ENCODE peak calls at places on chromosomes 12 and 14, in seven cellular contexts. L is endodermal cell, D is coronary artery, R is natural killer cell, N is HepG2, I is HFFc6, Z is choroid plexus epithelial cell. A is an unnamed sample.

GRCh38 chr12:21992823-21993222 is 51.6 kb upstream of the ABCC9 start:
- DNase-seq in D (no peak), I (no peak), Z (peak), R (no peak), N (no peak), L (no peak), A (no peak)

GRCh38 chr12:45727994-45728624 is 1.4 kb upstream of the ARID2 start:
- DNase-seq in I (peak), D (no peak), R (no peak), N (no peak), Z (no peak), L (no peak), A (no peak)

GRCh38 chr12:34405286-34406227 is 383.3 kb downstream of the ALG10 start:
- DNase-seq in Z (no peak), R (peak), I (no peak), N (no peak), L (peak), D (peak), A (no peak)

GRCh38 chr14:92755495-92755894 is 7.1 kb upstream of the LGMN start:
- DNase-seq in L (no peak), N (no peak), Z (peak), D (no peak), R (no peak), I (no peak), A (no peak)

GRCh38 chr12:53046655-53047220 is 3.1 kb upstream of the TNS2 start:
- DNase-seq in N (peak), Z (peak), I (peak), D (peak), L (peak), R (peak), A (peak)

GRCh38 chr14:93891756-93892504 is 35.2 kb upstream of the FAM181A start:
- DNase-seq in D (no peak), Z (no peak), R (no peak), I (no peak), N (no peak), L (peak), A (no peak)

GRCh38 chr12:119169150-119169549 is 9.6 kb upstream of the HSPB8 start:
- DNase-seq in N (no peak), Z (no peak), R (no peak), D (no peak), I (no peak), L (no peak), A (no peak)

GRCh38 chr14:90558041-90558982 is 161.5 kb downstream of the CALM1 start:
- DNase-seq in I (no peak), Z (no peak), L (no peak), N (no peak), R (no peak), D (no peak), A (no peak)

GRCh38 chr12:43069768-43070221 is 480.2 kb upstream of the PRICKLE1 start:
- DNase-seq in Z (peak), N (no peak), R (no peak), L (no peak), I (no peak), D (no peak), A (no peak)

GRCh38 chr12:6584293-6584692 is 16.2 kb upstream of the NOP2 start:
- DNase-seq in L (no peak), N (no peak), R (no peak), D (no peak), Z (no peak), I (no peak), A (no peak)

GRCh38 chr12:120286768-120287490 is 4.8 kb downstream of the RNU4-2 start:
- DNase-seq in R (no peak), D (no peak), I (no peak), N (no peak), Z (no peak), L (peak), A (no peak)

GRCh38 chr12:857611-858010 is 91.9 kb downstream of the RAD52 start:
- DNase-seq in R (no peak), Z (peak), I (peak), N (no peak), L (no peak), D (no peak), A (no peak)

GRCh38 chr14:67749341-67750110 is 47.8 kb downstream of the RDH12 start:
- DNase-seq in L (no peak), N (no peak), R (no peak), Z (peak), I (no peak), D (no peak), A (no peak)

GRCh38 chr12:20588057-20588456 is 107.1 kb upstream of the SLCO1C1 start:
- DNase-seq in L (no peak), N (no peak), I (no peak), D (no peak), R (no peak), Z (no peak), A (peak)

GRCh38 chr12:40691913-40692616 is at the start of gene CNTN1:
- DNase-seq in Z (peak), D (peak), L (peak), N (no peak), I (no peak), R (no peak), A (peak)

GRCh38 chr12:112350593-112351592 is 31.3 kb downstream of the HECTD4 start:
- DNase-seq in R (no peak), Z (no peak), N (no peak), L (no peak), I (no peak), D (no peak), A (no peak)

GRCh38 chr12:24911284-24911791 is 37.6 kb downstream of the BCAT1 start:
- DNase-seq in D (no peak), R (no peak), I (peak), N (peak), Z (peak), L (no peak), A (no peak)

GRCh38 chr12:40248585-40249297 is 23.9 kb downstream of the LRRK2 start:
- DNase-seq in N (no peak), R (no peak), D (no peak), L (no peak), Z (no peak), I (no peak), A (no peak)

GRCh38 chr12:120903382-120903817 is 758 bp downstream of the SPPL3 start:
- DNase-seq in D (peak), Z (peak), I (peak), R (peak), N (peak), L (peak), A (no peak)

GRCh38 chr14:94685166-94685581 is 73.0 kb downstream of the SERPINA3 start:
- DNase-seq in Z (no peak), I (no peak), L (peak), N (peak), D (peak), R (no peak), A (no peak)

DNA sequence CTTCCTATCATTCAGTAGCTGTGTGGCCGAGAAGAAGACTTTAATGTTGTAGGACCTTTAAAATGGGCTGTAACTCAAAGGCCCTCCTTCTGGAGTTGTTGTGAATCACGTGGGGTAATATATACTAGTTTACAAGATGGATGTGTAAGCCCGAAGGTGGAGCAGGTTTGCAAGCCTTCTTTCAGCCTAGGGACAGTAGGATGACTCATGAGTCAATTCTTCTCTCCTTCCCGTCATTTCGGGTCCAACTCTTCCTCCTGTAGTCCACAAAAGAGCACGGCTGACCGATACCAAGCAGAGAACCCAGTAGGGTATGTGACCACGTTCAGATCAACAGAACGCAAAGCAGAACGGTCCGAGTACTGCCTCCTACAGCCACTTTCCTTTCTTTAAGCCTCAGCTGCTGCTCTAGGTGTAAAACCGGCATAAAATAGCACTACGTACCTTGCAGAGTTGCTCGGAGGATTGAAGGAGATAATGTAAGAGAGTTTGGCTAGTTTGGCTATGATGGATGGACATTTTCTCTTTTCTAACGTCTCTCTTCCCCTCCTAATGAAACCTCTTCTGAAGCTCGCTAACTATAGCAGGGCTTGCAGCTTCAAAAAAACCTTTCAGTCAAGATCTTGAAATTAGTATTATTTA is 1.3 kb upstream of the RASSF3 start:
- DNase-seq in I (peak), Z (peak), N (peak), L (peak), R (peak), D (no peak), A (peak)
- TF ChIP-seq CTCF in I (no peak), Z (peak), N (peak), L (peak), R (no peak), D (no peak), A (peak)

GRCh38 chr12:110613771-110614684 is at the start of gene TCTN1:
- DNase-seq in N (peak), R (peak), L (peak), I (peak), Z (peak), D (peak), A (peak)
- TF ChIP-seq CTCF in N (peak), R (no peak), L (no peak), I (peak), Z (peak), D (no peak), A (no peak)

GRCh38 chr14:64935508-64935907 is 7.0 kb downstream of the GPX2 start:
- DNase-seq in D (no peak), N (no peak), I (no peak), R (no peak), Z (no peak), L (no peak), A (peak)

GRCh38 chr14:64938972-64939816 is 3.4 kb downstream of the GPX2 start:
- DNase-seq in R (no peak), D (no peak), Z (no peak), N (no peak), I (no peak), L (peak), A (no peak)

GRCh38 chr14:64937176-64937820 is 5.2 kb downstream of the GPX2 start:
- DNase-seq in Z (peak), I (no peak), D (no peak), N (no peak), R (no peak), L (no peak), A (peak)

GRCh38 chr14:64939817-64940190 is 2.7 kb downstream of the GPX2 start:
- DNase-seq in L (no peak), N (no peak), I (no peak), R (no peak), D (no peak), Z (no peak), A (no peak)

DNA sequence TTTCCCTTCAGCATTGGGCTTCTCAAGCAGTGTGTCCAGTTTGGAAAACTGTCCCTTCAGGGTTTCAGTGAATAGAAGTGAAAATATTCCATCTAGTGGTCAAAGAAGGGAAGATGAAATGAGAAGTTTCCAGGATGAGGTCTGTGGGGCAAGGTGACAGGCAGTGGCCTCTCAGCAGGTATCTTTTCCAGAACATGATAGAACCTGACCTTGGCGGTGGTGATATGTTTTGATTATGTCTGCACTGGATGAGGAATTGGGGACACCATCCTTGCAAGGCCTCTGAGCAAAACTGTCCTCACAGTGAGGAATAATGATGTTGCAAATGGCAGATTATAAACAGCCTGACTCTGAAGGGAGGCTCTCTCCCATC is 4.7 kb downstream of the GPX2 start:
- DNase-seq in D (no peak), I (no peak), Z (peak), N (peak), R (no peak), L (peak), A (no peak)
- TF ChIP-seq CTCF in D (peak), I (peak), Z (peak), N (peak), R (no peak), L (peak), A (peak)

GRCh38 chr12:92650228-92650822 is 52.5 kb upstream of the PLEKHG7 start:
- DNase-seq in L (no peak), D (no peak), Z (no peak), R (no peak), I (no peak), N (no peak), A (no peak)
- TF ChIP-seq CTCF in L (no peak), D (no peak), Z (no peak), R (peak), I (peak), N (no peak), A (no peak)

DNA sequence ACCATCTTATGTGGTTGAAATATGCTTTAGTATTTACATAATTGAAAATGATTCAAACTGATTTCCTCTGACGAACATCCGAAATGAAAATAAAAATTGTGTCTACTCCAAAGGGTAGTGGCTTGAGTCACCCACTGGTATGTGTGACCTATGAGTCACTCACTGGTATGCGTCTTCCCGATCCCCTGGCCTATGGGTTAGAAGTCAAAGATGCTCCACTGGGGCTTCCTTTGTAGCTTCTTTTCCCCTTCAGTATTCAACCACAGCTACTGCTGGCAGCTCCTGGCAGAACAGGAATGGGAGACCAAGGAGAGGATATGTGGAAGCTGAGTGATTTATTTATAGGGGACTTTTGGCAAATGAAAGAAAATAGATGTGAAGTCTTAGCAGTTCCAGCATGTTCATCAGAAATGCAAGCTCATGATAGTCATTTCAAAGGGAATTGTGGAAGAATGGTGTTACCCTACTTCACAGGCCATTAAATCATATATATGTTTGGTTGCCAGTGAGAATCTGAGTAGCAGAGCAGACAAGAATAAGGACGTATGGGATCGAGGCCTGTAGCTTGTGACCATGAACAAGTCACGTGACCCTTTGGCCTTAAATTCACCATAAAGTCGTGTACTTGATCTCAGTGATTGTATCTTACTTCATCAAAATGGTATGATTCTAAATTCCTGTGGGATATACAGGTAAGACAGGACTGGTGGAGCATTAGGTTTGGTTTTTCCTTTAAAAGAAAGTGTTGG is 108.3 kb downstream of the CRADD start:
- DNase-seq in N (peak), L (peak), I (peak), R (no peak), Z (peak), D (peak), A (no peak)
- TF ChIP-seq CTCF in N (no peak), L (no peak), I (no peak), R (no peak), Z (no peak), D (no peak), A (no peak)

DNA sequence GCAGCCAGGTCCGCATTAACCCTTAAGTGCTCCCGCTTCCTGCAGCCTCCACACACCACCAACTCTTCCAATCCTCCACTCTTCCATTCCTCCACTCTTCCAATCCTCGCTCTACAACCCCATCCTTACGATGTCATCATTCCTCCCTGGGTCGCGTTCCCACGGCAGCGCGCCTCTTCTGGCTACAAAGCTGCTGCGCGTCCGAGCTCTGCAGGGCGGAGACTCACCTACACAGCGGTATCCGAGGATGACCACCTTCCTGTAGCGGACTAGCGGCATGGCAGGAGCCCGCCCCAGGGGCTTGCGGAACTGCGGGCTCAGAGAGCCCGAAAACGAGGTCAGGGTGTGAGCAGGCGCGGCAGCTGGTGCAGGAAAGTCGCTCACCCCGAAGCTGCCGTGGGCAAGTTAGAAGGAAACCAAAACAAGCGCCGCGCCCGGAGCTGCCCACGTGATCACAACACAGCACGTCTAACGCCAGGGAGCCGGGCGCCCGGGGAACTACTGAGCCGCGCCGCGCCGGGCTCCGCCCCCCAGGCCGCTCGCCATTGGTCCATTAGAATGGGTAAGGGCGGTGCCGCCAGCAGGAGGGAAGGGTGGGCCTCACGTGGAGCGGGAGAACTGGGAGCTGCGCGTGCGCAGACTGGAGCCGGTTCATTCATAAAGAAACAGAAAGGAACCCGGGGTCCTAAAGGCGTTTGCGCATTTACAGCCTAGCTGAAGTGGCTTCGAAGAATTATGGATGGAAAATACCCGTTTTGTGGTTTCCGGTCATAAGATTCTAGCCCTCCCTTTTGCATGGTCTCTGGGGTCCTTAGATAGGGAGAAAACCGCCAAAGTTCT is at the start of gene RHEBL1:
- DNase-seq in Z (peak), R (peak), L (peak), D (peak), I (peak), N (peak), A (peak)
- TF ChIP-seq CTCF in Z (peak), R (no peak), L (peak), D (no peak), I (peak), N (peak), A (peak)

GRCh38 chr14:72787841-72788240 is 106.1 kb downstream of the DPF3 start:
- DNase-seq in D (peak), R (no peak), Z (no peak), N (no peak), L (peak), I (no peak), A (no peak)

GRCh38 chr14:72790887-72791566 is 102.9 kb downstream of the DPF3 start:
- DNase-seq in N (no peak), Z (no peak), D (no peak), L (peak), R (no peak), I (no peak), A (no peak)

GRCh38 chr14:72788255-72788654 is 105.6 kb downstream of the DPF3 start:
- DNase-seq in D (no peak), Z (no peak), N (no peak), I (no peak), L (no peak), R (no peak), A (no peak)

GRCh38 chr14:72786377-72787350 is 107.2 kb downstream of the DPF3 start:
- DNase-seq in N (no peak), D (peak), Z (no peak), I (no peak), L (no peak), R (no peak), A (no peak)

DNA sequence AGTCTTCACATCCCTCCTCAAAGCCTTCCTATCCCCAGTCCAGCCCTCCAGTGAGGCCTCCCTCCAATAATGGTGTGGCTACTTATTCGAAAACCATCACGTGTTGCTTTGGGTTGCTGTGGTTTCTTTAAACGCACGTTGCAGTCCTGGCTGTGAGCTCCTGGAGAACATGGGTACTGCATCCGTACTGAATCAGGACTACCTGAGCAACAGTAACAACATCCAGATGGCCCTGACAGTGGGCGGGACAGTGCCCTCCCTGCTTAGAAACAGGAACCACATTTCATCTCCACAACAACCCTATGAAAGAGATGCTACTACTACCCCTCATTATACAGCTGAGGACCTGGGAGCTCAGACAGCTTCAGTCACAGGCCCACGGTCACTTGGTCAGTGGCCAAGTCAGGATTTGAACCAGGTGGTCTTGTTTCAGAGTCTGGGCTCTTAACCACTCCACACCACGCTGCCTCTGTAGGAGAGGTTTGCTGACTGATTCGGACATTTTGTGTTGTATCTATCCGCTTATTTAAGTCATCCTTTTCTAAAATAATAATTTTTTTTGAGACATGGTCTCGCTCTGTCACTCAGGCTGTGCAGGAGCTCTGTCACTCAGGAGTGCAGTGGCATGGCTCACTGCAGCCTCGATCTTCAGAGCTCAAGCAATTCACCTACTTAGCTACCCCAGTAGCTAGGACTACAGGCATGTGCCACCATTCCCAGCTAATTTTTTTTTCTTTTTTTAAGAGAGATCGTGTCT is 104.8 kb downstream of the DPF3 start:
- DNase-seq in N (no peak), I (no peak), Z (no peak), D (peak), R (no peak), L (peak), A (no peak)
- TF ChIP-seq CTCF in N (no peak), I (no peak), Z (no peak), D (no peak), R (no peak), L (peak), A (no peak)

DNA sequence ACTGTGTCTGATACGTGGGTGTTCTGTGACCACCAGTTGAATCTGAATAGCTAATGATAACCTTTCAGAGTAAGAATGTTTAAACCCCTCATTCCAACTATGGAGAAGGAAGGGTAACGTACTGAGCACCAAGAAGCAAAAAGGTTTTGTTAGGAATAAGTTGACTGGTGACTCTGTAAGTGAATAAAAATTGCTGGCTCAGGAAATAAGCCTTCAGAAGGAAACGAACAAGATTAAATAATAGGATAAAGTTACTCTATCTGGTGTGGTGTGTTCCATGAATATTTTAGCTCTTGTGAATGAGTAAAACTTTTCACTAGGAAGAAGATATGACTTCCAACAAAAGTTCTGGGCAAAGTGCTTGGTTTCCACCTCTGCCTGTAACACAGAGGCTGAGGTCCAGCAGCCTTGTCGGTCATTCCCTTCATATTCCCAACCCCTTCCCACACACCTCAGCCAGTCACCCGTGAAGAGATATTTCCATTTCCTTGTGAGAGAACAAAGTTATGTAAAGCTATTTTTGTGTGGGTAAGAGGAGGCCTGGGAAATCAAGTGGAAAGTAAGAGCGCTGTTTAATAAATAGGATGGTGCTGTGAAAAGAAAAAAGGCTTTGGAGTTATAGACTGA is 47.1 kb downstream of the ARF6 start:
- DNase-seq in N (no peak), L (no peak), D (no peak), Z (no peak), R (no peak), I (no peak), A (no peak)
- TF ChIP-seq CTCF in N (no peak), L (no peak), D (no peak), Z (no peak), R (no peak), I (no peak), A (no peak)

A was measured in MM.1S.